ENCODE peak calls at places on chromosomes 4 and X, in four cellular contexts. Y is HCT116, I is foreskin keratinocyte, S is lower lobe of right lung. V is an unnamed sample.

GRCh38 chrX:24002167-24002566 is 24.8 kb downstream of the KLHL15 start:
- DNase-seq in Y (no peak), I (no peak), S (no peak), V (no peak)

GRCh38 chr4:48739560-48740019 is 40.5 kb downstream of the FRYL start:
- DNase-seq in Y (no peak), I (no peak), S (no peak), V (no peak)

GRCh38 chrX:74437530-74437929 is 16.2 kb downstream of the SLC16A2 start:
- DNase-seq in Y (no peak), I (no peak), S (no peak), V (no peak)

GRCh38 chr4:3661989-3662388 is 104.2 kb upstream of the ADRA2C start:
- DNase-seq in Y (no peak), I (no peak), S (no peak), V (no peak)

GRCh38 chr4:93370256-93370655 is 458.3 kb upstream of the ATOH1 start:
- DNase-seq in Y (no peak), I (no peak), S (no peak), V (no peak)

GRCh38 chrX:110414679-110415439 is 56.2 kb downstream of the RTL9 start:
- DNase-seq in Y (no peak), I (no peak), S (no peak), V (no peak)

GRCh38 chr4:25756503-25756902 is 100.9 kb downstream of the SLC34A2 start:
- DNase-seq in Y (no peak), I (no peak), S (no peak), V (no peak)

GRCh38 chrX:155071694-155072215 is 447 bp downstream of the BRCC3 start:
- DNase-seq in Y (no peak), I (no peak), S (no peak), V (no peak)

GRCh38 chrX:106874075-106874474 is 29.1 kb downstream of the RIPPLY1 start:
- DNase-seq in Y (no peak), I (no peak), S (no peak), V (peak)

GRCh38 chr4:112523764-112524505 is 8.0 kb upstream of the NEUROG2 start:
- DNase-seq in Y (peak), I (no peak), S (peak), V (peak)

GRCh38 chrX:54922547-54922946 is 1.9 kb downstream of the TRO start:
- DNase-seq in Y (no peak), I (no peak), S (no peak), V (no peak)

GRCh38 chrX:54923376-54923775 is 2.8 kb downstream of the TRO start:
- DNase-seq in Y (no peak), I (no peak), S (no peak), V (no peak)

GRCh38 chrX:54921427-54922021 is 900 bp downstream of the TRO start:
- DNase-seq in Y (no peak), I (peak), S (no peak), V (no peak)

GRCh38 chrX:54920610-54921426 is at the start of gene TRO:
- DNase-seq in Y (no peak), I (no peak), S (no peak), V (no peak)
- TF ChIP-seq CTCF in Y (no peak), I (no peak), S (no peak), V (no peak)

DNA sequence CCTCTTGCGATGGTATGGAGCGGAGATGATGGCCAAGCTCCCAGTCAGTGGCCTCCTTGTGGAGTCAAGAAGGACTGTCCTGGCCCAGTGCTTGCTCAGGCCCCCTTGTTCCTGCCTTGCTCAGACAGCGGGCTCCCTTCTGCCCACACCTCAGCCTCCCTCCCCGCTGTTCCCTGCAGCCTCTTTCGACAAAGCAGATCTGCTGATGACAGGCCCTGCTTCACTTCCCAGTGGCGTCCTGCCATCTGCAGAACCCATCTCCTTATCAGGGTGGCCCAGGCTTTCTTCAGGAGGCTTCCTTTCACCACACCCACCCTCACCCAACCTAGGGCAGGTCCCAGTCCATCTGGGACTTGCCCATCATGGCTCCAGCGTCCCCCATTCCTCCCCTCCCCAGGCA is 80.0 kb downstream of the CLDN34 start:
- DNase-seq in Y (no peak), I (no peak), S (no peak), V (no peak)
- H3K27ac ChIP-seq in Y (no peak), I (no peak), S (no peak), V (no peak)

GRCh38 chrX:128781506-128781905 is 729.3 kb upstream of the ACTRT1 start:
- DNase-seq in Y (no peak), I (no peak), S (no peak), V (peak)
- TF ChIP-seq CTCF in Y (no peak), I (no peak), S (no peak), V (no peak)

DNA sequence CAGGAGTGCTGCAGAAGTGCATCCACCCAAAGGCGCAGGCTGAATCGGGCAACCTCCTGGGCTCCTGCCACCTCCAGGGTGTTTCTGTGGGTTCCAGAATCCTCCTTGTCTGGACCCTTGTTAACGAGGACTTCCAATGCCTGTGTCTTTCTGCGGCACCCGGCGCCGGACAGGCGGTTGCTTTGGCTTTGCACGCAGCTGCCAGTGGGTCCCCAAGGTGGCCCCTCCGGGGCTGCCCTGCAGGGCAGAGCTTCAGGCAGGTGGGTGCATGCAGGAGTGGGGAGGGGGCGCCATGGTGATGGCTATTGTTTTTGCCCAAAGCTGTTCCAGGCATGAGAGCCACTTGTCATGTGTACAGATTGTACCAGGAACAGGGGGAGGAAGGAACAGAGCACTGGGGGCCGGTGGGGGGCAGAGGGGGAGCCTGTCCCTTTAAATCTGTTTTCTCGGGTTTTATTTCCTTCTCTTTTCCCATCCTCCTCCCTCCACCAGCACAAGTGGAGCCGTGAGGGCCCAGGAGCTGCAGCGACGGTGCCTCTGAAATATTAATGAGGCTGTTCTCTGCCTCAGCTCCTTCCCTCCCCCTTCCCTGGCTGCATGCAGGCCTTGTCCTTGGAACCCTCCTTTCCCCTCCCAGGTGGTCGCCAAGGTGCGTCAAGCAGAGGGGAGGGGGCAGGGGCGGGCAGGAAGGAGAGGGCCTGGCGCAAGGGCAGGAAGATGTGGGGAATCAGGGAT is 13.1 kb downstream of the ATP2B3 start:
- DNase-seq in Y (no peak), I (no peak), S (no peak), V (no peak)
- H3K27ac ChIP-seq in Y (no peak), I (no peak), S (no peak), V (no peak)

V was measured in RWPE1.